ENCODE peak calls at places on chromosomes 5 and 9, in nine cellular contexts. One of them, this sample, is unnamed.

GRCh38 chr5:10279328-10279727 is 28.4 kb downstream of the CMBL start:
- DNase-seq in frontal cortex: no peak
- DNase-seq in substantia nigra: no peak
- DNase-seq in ELR: no peak
- DNase-seq in central memory CD8-positive, alpha-beta T cell: no peak
- DNase-seq in RWPE1: no peak
- DNase-seq in stimulated activated CD8-positive, alpha-beta memory T cell treated with anti-CD3 and anti-CD28 coated beads, Interleukin-4, amount 100 ng/mL, for 4 hours: no peak
- DNase-seq in T follicular helper cell: no peak
- DNase-seq in transverse colon: no peak
- DNase-seq in this sample: no peak

GRCh38 chr5:175796536-175797499 is 74.6 kb upstream of the CPLX2 start:
- DNase-seq in frontal cortex: peak
- DNase-seq in stimulated activated CD8-positive, alpha-beta memory T cell treated with anti-CD3 and anti-CD28 coated beads, Interleukin-4, amount 100 ng/mL, for 4 hours: peak
- DNase-seq in T follicular helper cell: peak
- DNase-seq in central memory CD8-positive, alpha-beta T cell: peak
- DNase-seq in transverse colon: peak
- DNase-seq in RWPE1: peak
- DNase-seq in ELR: peak
- DNase-seq in substantia nigra: peak
- DNase-seq in this sample: peak

GRCh38 chr5:103315455-103315854 is 56.9 kb downstream of the MACIR start:
- DNase-seq in frontal cortex: no peak
- DNase-seq in RWPE1: no peak
- DNase-seq in T follicular helper cell: no peak
- DNase-seq in transverse colon: no peak
- DNase-seq in substantia nigra: no peak
- DNase-seq in stimulated activated CD8-positive, alpha-beta memory T cell treated with anti-CD3 and anti-CD28 coated beads, Interleukin-4, amount 100 ng/mL, for 4 hours: no peak
- DNase-seq in ELR: no peak
- DNase-seq in central memory CD8-positive, alpha-beta T cell: no peak
- DNase-seq in this sample: no peak

GRCh38 chr5:39775058-39775457 is 350.3 kb upstream of the DAB2 start:
- DNase-seq in frontal cortex: no peak
- DNase-seq in central memory CD8-positive, alpha-beta T cell: no peak
- DNase-seq in stimulated activated CD8-positive, alpha-beta memory T cell treated with anti-CD3 and anti-CD28 coated beads, Interleukin-4, amount 100 ng/mL, for 4 hours: no peak
- DNase-seq in substantia nigra: no peak
- DNase-seq in ELR: peak
- DNase-seq in T follicular helper cell: no peak
- DNase-seq in transverse colon: no peak
- DNase-seq in RWPE1: no peak
- DNase-seq in this sample: no peak

GRCh38 chr5:36661446-36662220 is 55.2 kb downstream of the SLC1A3 start:
- DNase-seq in stimulated activated CD8-positive, alpha-beta memory T cell treated with anti-CD3 and anti-CD28 coated beads, Interleukin-4, amount 100 ng/mL, for 4 hours: no peak
- DNase-seq in substantia nigra: no peak
- DNase-seq in RWPE1: no peak
- DNase-seq in frontal cortex: no peak
- DNase-seq in central memory CD8-positive, alpha-beta T cell: no peak
- DNase-seq in ELR: no peak
- DNase-seq in transverse colon: no peak
- DNase-seq in T follicular helper cell: no peak
- DNase-seq in this sample: no peak

GRCh38 chr5:180873628-180874520 is 12.8 kb upstream of the ZFP62 start:
- DNase-seq in T follicular helper cell: no peak
- DNase-seq in central memory CD8-positive, alpha-beta T cell: no peak
- DNase-seq in ELR: peak
- DNase-seq in RWPE1: no peak
- DNase-seq in frontal cortex: no peak
- DNase-seq in stimulated activated CD8-positive, alpha-beta memory T cell treated with anti-CD3 and anti-CD28 coated beads, Interleukin-4, amount 100 ng/mL, for 4 hours: no peak
- DNase-seq in transverse colon: peak
- DNase-seq in substantia nigra: no peak
- DNase-seq in this sample: no peak

GRCh38 chr9:98990181-98990870 is 46.6 kb downstream of the COL15A1 start:
- DNase-seq in central memory CD8-positive, alpha-beta T cell: no peak
- DNase-seq in stimulated activated CD8-positive, alpha-beta memory T cell treated with anti-CD3 and anti-CD28 coated beads, Interleukin-4, amount 100 ng/mL, for 4 hours: no peak
- DNase-seq in transverse colon: no peak
- DNase-seq in substantia nigra: no peak
- DNase-seq in T follicular helper cell: no peak
- DNase-seq in ELR: no peak
- DNase-seq in frontal cortex: no peak
- DNase-seq in RWPE1: no peak
- DNase-seq in this sample: no peak

GRCh38 chr9:116365056-116365471 is 211.5 kb downstream of the PAPPA start:
- DNase-seq in RWPE1: peak
- DNase-seq in central memory CD8-positive, alpha-beta T cell: no peak
- DNase-seq in ELR: peak
- DNase-seq in stimulated activated CD8-positive, alpha-beta memory T cell treated with anti-CD3 and anti-CD28 coated beads, Interleukin-4, amount 100 ng/mL, for 4 hours: no peak
- DNase-seq in T follicular helper cell: no peak
- DNase-seq in transverse colon: peak
- DNase-seq in substantia nigra: peak
- DNase-seq in frontal cortex: peak
- DNase-seq in this sample: no peak

GRCh38 chr5:37751227-37751626 is 88.6 kb downstream of the GDNF start:
- DNase-seq in T follicular helper cell: no peak
- DNase-seq in frontal cortex: no peak
- DNase-seq in substantia nigra: no peak
- DNase-seq in stimulated activated CD8-positive, alpha-beta memory T cell treated with anti-CD3 and anti-CD28 coated beads, Interleukin-4, amount 100 ng/mL, for 4 hours: no peak
- DNase-seq in transverse colon: no peak
- DNase-seq in RWPE1: no peak
- DNase-seq in ELR: peak
- DNase-seq in central memory CD8-positive, alpha-beta T cell: no peak
- DNase-seq in this sample: no peak

GRCh38 chr9:136614372-136614922 is 48.3 kb upstream of the EGFL7 start:
- DNase-seq in ELR: peak
- DNase-seq in transverse colon: peak
- DNase-seq in central memory CD8-positive, alpha-beta T cell: no peak
- DNase-seq in substantia nigra: no peak
- DNase-seq in T follicular helper cell: no peak
- DNase-seq in frontal cortex: peak
- DNase-seq in RWPE1: no peak
- DNase-seq in stimulated activated CD8-positive, alpha-beta memory T cell treated with anti-CD3 and anti-CD28 coated beads, Interleukin-4, amount 100 ng/mL, for 4 hours: no peak
- DNase-seq in this sample: no peak

GRCh38 chr5:176319827-176320554 is 41.6 kb downstream of the KIAA1191 start:
- DNase-seq in frontal cortex: no peak
- DNase-seq in T follicular helper cell: no peak
- DNase-seq in RWPE1: peak
- DNase-seq in substantia nigra: no peak
- DNase-seq in central memory CD8-positive, alpha-beta T cell: no peak
- DNase-seq in stimulated activated CD8-positive, alpha-beta memory T cell treated with anti-CD3 and anti-CD28 coated beads, Interleukin-4, amount 100 ng/mL, for 4 hours: no peak
- DNase-seq in ELR: peak
- DNase-seq in transverse colon: no peak
- DNase-seq in this sample: no peak

This sample was measured in CD4-positive, alpha-beta T cell.